ENCODE peak calls at places on chromosome X, in eight cellular contexts. N, D, X, Y, F, E, S and Z are unnamed samples.

GRCh38 chrX:134453631-134454030 is 6.3 kb upstream of the HPRT1 start:
- ATAC-seq in N (no peak), D (no peak), X (no peak), Y (no peak), F (no peak), E (no peak), S (no peak), Z (no peak)

GRCh38 chrX:133493366-133493765 is 78.1 kb upstream of the GPC4 start:
- ATAC-seq in N (no peak), D (peak), X (no peak), Y (no peak), F (no peak), E (no peak), S (no peak), Z (no peak)

GRCh38 chrX:123330229-123330942 is 146.3 kb downstream of the GRIA3 start:
- ATAC-seq in N (peak), D (no peak), X (peak), Y (no peak), F (no peak), E (no peak), S (no peak), Z (no peak)

GRCh38 chrX:39630344-39630743 is 467.4 kb downstream of the BCOR start:
- ATAC-seq in N (no peak), D (no peak), X (no peak), Y (no peak), F (no peak), E (no peak), S (peak), Z (peak)

GRCh38 chrX:55452825-55453124 is 848 bp downstream of the MAGEH1 start:
- ATAC-seq in N (peak), D (no peak), X (no peak), Y (no peak), F (no peak), E (no peak), S (peak), Z (peak)

GRCh38 chrX:97524997-97525396 is 641.3 kb downstream of the RPA4 start:
- ATAC-seq in N (no peak), D (no peak), X (no peak), Y (no peak), F (no peak), E (no peak), S (no peak), Z (no peak)

GRCh38 chrX:57313583-57314215 is 27.2 kb downstream of the FAAH2 start:
- ATAC-seq in N (no peak), D (no peak), X (no peak), Y (no peak), F (peak), E (no peak), S (no peak), Z (no peak)

GRCh38 chrX:68942797-68943196 is 114.0 kb downstream of the EFNB1 start:
- ATAC-seq in N (no peak), D (no peak), X (no peak), Y (no peak), F (no peak), E (no peak), S (no peak), Z (no peak)

GRCh38 chrX:103513067-103513466 is 6.2 kb downstream of the RAB40A start:
- ATAC-seq in N (no peak), D (no peak), X (peak), Y (no peak), F (no peak), E (no peak), S (no peak), Z (no peak)

GRCh38 chrX:106891762-106892161 is 11.4 kb downstream of the RIPPLY1 start:
- ATAC-seq in N (no peak), D (no peak), X (no peak), Y (no peak), F (no peak), E (no peak), S (no peak), Z (no peak)

GRCh38 chrX:118220509-118220908 is 103.9 kb upstream of the KLHL13 start:
- ATAC-seq in N (no peak), D (no peak), X (no peak), Y (no peak), F (no peak), E (no peak), S (no peak), Z (no peak)

GRCh38 chrX:37776283-37776986 is 3.4 kb upstream of the CYBB start:
- ATAC-seq in N (no peak), D (no peak), X (no peak), Y (no peak), F (peak), E (peak), S (peak), Z (peak)

GRCh38 chrX:47483310-47484268 is 567 bp upstream of the ZNF41 start:
- ATAC-seq in N (peak), D (peak), X (peak), Y (no peak), F (no peak), E (no peak), S (no peak), Z (no peak)

GRCh38 chrX:27889878-27890277 is 82.1 kb downstream of the MAGEB10 start:
- ATAC-seq in N (no peak), D (no peak), X (no peak), Y (no peak), F (no peak), E (no peak), S (no peak), Z (no peak)

GRCh38 chrX:20973038-20973437 is 401.2 kb upstream of the CNKSR2 start:
- ATAC-seq in N (no peak), D (no peak), X (no peak), Y (no peak), F (no peak), E (no peak), S (no peak), Z (no peak)

GRCh38 chrX:74451450-74452198 is 30.3 kb downstream of the SLC16A2 start:
- ATAC-seq in N (no peak), D (no peak), X (peak), Y (no peak), F (no peak), E (no peak), S (peak), Z (peak)

GRCh38 chrX:149909324-149910177 is 19.8 kb upstream of the HSFX4 start:
- ATAC-seq in N (no peak), D (no peak), X (peak), Y (peak), F (peak), E (no peak), S (peak), Z (peak)

GRCh38 chrX:136725446-136726104 is 55.2 kb downstream of the ARHGEF6 start:
- ATAC-seq in N (peak), D (no peak), X (no peak), Y (no peak), F (no peak), E (no peak), S (no peak), Z (no peak)

GRCh38 chrX:1546601-1547275 is 9.8 kb upstream of the P2RY8 start:
- ATAC-seq in N (no peak), D (no peak), X (peak), Y (no peak), F (no peak), E (peak), S (no peak), Z (no peak)

GRCh38 chrX:70033348-70033747 is 16.4 kb downstream of the AWAT2 start:
- ATAC-seq in N (peak), D (peak), X (peak), Y (peak), F (peak), E (no peak), S (peak), Z (no peak)

GRCh38 chrX:9874483-9874882 is 88.3 kb downstream of the SHROOM2 start:
- ATAC-seq in N (no peak), D (peak), X (no peak), Y (no peak), F (no peak), E (no peak), S (no peak), Z (no peak)

GRCh38 chrX:12814434-12814833 is 23.2 kb downstream of the PRPS2 start:
- ATAC-seq in N (no peak), D (peak), X (peak), Y (peak), F (no peak), E (peak), S (peak), Z (no peak)

GRCh38 chrX:69298466-69299140 is 133.3 kb upstream of the PJA1 start:
- ATAC-seq in N (peak), D (no peak), X (no peak), Y (no peak), F (no peak), E (no peak), S (no peak), Z (no peak)